ENCODE peak calls at places on chromosomes 13 and 19, in four cellular contexts. X is lower lobe of right lung, B is spleen, S is substantia nigra. O is an unnamed sample.

GRCh38 chr19:35029737-35030256 is 473 bp upstream of the SCN1B start:
- DNase-seq in X (no peak), B (no peak), S (no peak), O (no peak)

GRCh38 chr13:51959773-51960172 is 51.5 kb downstream of the ATP7B start:
- DNase-seq in X (no peak), B (no peak), S (no peak), O (no peak)

GRCh38 chr13:19088416-19088815 is 93.2 kb downstream of the TUBA3C start:
- DNase-seq in X (no peak), B (peak), S (no peak), O (no peak)

GRCh38 chr19:5083547-5083965 is 114.6 kb downstream of the KDM4B start:
- DNase-seq in X (no peak), B (no peak), S (peak), O (no peak)

GRCh38 chr19:40217921-40218890 is at the start of gene TTC9B:
- DNase-seq in X (no peak), B (no peak), S (peak), O (peak)

GRCh38 chr13:28459911-28460310 is 35.0 kb downstream of the FLT1 start:
- DNase-seq in X (no peak), B (no peak), S (peak), O (no peak)

GRCh38 chr13:76717092-76717491 is 169.1 kb downstream of the KCTD12 start:
- DNase-seq in X (no peak), B (no peak), S (no peak), O (no peak)

GRCh38 chr13:53321301-53321700 is 292.7 kb downstream of the OLFM4 start:
- DNase-seq in X (no peak), B (no peak), S (no peak), O (no peak)

GRCh38 chr19:1265611-1266115 is 3.5 kb upstream of the CIRBP start:
- DNase-seq in X (peak), B (peak), S (peak), O (no peak)

GRCh38 chr13:75587679-75588078 is 38.1 kb downstream of the UCHL3 start:
- DNase-seq in X (no peak), B (no peak), S (no peak), O (no peak)

GRCh38 chr13:57191667-57192066 is 24.7 kb downstream of the PRR20E start:
- DNase-seq in X (no peak), B (no peak), S (no peak), O (no peak)

GRCh38 chr13:21576424-21576823 is 27.5 kb downstream of the MICU2 start:
- DNase-seq in X (no peak), B (no peak), S (no peak), O (no peak)

GRCh38 chr19:32498641-32499200 is 82.3 kb upstream of the PDCD5 start:
- DNase-seq in X (no peak), B (no peak), S (no peak), O (no peak)

GRCh38 chr13:50589139-50589538 is 254.4 kb downstream of the DLEU7 start:
- DNase-seq in X (no peak), B (no peak), S (no peak), O (no peak)

GRCh38 chr19:748274-748598 is 2.7 kb upstream of the MISP start:
- DNase-seq in X (no peak), B (no peak), S (no peak), O (no peak)

GRCh38 chr13:98105929-98106336 is 37.0 kb upstream of the FARP1 start:
- DNase-seq in X (no peak), B (no peak), S (no peak), O (no peak)

GRCh38 chr19:862529-863304 is 3.3 kb downstream of the CFD start:
- DNase-seq in X (peak), B (peak), S (no peak), O (no peak)

GRCh38 chr13:62387642-62388041 is 972.0 kb upstream of the PCDH20 start:
- DNase-seq in X (no peak), B (no peak), S (no peak), O (no peak)

GRCh38 chr19:35509018-35509652 is 4.3 kb downstream of the DMKN start:
- DNase-seq in X (peak), B (peak), S (no peak), O (no peak)

GRCh38 chr19:33063356-33064116 is 1.2 kb downstream of the RHPN2 start:
- DNase-seq in X (peak), B (no peak), S (peak), O (no peak)

DNA sequence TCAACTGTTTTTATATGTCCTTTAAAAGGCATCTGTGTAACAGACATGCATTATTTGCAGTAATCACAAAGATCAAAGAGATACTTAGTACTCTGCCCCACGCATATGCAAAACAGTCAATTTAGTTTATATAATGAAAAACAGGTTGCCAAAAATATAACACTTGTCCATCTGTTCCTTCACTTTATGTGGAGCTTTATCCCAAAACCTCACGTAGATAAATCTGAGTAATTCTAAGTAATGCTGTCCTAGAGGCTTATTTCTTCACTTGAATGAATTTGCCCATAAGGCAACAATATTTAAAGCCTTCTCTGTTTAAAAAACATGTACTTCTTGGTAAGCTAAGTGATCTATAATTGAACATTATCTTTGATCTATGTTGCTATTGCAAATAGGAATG is 20.3 kb upstream of the SLITRK6 start:
- DNase-seq in X (no peak), B (no peak), S (no peak), O (no peak)
- H3K27ac ChIP-seq in X (no peak), B (no peak), S (no peak), O (no peak)

DNA sequence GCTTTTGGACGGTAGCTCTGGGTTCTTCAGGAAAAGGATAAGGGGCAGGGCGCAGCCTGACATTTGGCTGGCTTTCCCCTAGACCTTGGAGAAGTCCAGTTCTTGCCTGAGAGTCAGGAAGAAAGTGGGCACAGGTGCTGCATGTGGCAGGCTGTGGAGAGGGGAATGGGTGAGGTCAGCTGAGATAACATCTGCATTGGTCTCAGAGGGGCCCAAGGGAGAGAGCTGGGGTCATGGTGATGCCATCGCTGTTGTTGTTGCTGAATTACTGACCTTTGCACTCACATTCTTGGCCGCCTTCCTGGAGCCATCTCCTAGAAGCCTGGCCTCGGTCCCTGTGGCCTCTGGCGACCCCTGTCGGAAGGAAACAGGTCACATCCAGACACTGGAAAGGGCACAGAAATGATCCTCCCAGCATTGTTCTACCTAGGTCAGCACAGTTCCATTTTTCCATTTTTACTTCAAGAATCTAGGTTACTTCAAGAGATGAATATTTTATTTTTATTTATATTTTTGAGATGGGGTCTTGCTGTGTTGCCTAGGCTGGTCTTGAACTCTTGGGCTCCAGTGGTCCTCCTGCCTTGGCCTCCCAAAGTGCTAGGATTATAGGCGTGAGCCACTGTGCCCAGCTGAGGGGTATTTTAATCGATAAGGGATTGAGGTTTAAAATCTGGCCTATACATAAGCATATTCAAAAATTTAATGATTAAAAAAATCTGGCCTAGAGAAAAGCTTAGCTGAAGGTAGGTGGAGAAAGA is 6.5 kb upstream of the LIPE start:
- DNase-seq in X (peak), B (peak), S (peak), O (peak)
- H3K27ac ChIP-seq in X (peak), B (peak), S (peak), O (peak)

DNA sequence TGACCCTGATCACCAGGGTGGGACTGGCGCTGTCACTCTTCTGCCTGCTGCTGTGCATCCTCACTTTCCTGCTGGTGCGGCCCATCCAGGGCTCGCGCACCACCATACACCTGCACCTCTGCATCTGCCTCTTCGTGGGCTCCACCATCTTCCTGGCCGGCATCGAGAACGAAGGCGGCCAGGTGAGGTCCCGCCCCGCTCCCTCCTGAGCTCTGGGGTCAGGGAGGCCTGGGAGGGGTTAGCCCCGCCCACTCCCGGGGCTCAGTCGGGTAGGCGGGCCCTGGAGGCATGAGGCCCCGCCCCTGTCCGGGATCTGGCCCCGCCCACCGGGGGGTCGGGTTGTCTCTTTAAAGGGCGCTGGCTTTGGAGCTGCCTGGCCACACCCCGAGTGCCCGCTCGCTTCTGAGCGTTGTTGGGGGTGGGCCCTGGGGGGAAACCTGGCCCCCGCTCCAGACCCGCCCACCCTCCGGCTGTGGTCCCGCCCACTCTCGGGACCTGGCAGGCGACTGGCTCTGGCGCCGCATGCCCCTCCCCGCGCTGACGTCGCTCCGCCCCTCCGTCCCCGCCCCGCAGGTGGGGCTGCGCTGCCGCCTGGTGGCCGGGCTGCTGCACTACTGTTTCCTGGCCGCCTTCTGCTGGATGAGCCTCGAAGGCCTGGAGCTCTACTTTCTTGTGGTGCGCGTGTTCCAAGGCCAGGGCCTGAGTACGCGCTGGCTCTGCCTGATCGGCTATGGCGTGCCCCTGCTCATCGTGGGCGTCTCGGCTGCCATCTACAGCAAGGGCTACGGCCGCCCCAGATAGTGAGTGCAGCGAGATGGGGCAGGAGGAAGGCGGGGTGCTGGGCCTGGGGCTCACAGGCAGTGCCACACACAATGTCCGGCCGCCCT is 13.1 kb downstream of the DDX39A start:
- DNase-seq in X (peak), B (peak), S (peak), O (peak)
- H3K27ac ChIP-seq in X (peak), B (peak), S (peak), O (peak)

GRCh38 chr19:20558571-20558970 is 7.0 kb downstream of the ZNF737 start:
- DNase-seq in X (no peak), B (no peak), S (no peak), O (no peak)
- H3K27ac ChIP-seq in X (no peak), B (no peak), S (no peak), O (no peak)

GRCh38 chr13:105050696-105051095 is 1484.8 kb downstream of the EFNB2 start:
- DNase-seq in X (no peak), B (no peak), S (no peak), O (no peak)

GRCh38 chr13:105047676-105048295 is 1487.7 kb downstream of the EFNB2 start:
- DNase-seq in X (no peak), B (no peak), S (no peak), O (no peak)

GRCh38 chr13:105048685-105049084 is 1486.8 kb downstream of the EFNB2 start:
- DNase-seq in X (no peak), B (no peak), S (no peak), O (no peak)
- H3K27ac ChIP-seq in X (no peak), B (no peak), S (no peak), O (no peak)

DNA sequence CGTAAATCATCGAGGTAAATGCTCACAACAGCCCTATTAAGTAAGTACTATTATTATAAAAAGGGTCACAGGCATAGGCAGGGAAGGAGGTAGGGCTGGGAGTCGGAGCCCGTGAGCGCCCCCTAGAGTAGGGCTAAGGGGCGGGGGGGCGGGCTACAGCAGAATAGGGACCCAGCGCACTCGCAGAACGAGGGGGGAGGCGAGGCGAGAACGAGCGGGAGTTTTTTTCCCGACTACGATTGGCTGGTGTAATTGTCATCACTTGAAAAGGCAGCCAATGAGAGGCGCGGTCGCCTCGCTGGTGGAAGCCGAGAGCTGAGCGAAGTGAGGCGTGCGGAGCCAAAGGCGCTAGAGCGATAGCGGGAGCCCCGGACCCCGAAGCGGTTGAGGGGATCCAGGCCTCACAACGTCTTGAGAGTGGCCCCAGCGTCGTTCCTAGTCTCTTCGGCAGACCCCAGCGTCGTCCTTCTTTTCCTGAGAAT is 24.2 kb downstream of the KEAP1 start:
- DNase-seq in X (peak), B (peak), S (peak), O (peak)
- H3K27ac ChIP-seq in X (no peak), B (no peak), S (peak), O (no peak)

GRCh38 chr13:99977334-99977911 is 4.2 kb upstream of the ZIC2 start:
- DNase-seq in X (no peak), B (no peak), S (no peak), O (no peak)
- H3K27ac ChIP-seq in X (no peak), B (no peak), S (no peak), O (no peak)

O was measured in caudate nucleus.